ENCODE peak calls at places on chromosomes 13 and 19, in nine cellular contexts. X, H, N, A, S, R, Y, U and M are unnamed samples.

GRCh38 chr19:2477732-2478191 is 1.8 kb downstream of the GADD45B start:
- DNase-seq in X (peak), H (peak), N (no peak), A (no peak), S (no peak), R (peak), Y (no peak), U (peak), M (peak)

GRCh38 chr13:106561551-106562170 is 6.3 kb downstream of the ARGLU1 start:
- DNase-seq in X (no peak), H (no peak), N (no peak), A (no peak), S (no peak), R (peak), Y (no peak), U (no peak), M (no peak)

GRCh38 chr13:72931311-72931710 is 127.5 kb upstream of the KLF5 start:
- DNase-seq in X (no peak), H (no peak), N (no peak), A (no peak), S (no peak), R (no peak), Y (no peak), U (no peak), M (no peak)

GRCh38 chr19:40370997-40371801 is 18.8 kb downstream of the HIPK4 start:
- DNase-seq in X (no peak), H (no peak), N (no peak), A (no peak), S (no peak), R (no peak), Y (no peak), U (no peak), M (no peak)

GRCh38 chr19:48868196-48868886 is at the start of gene PLEKHA4:
- DNase-seq in X (peak), H (no peak), N (no peak), A (no peak), S (no peak), R (peak), Y (no peak), U (peak), M (peak)

GRCh38 chr13:39602614-39603366 is at the start of gene LHFPL6:
- DNase-seq in X (peak), H (peak), N (no peak), A (peak), S (peak), R (peak), Y (peak), U (peak), M (peak)

GRCh38 chr13:48653074-48654054 is at the start of gene CYSLTR2:
- DNase-seq in X (no peak), H (peak), N (peak), A (peak), S (peak), R (peak), Y (no peak), U (peak), M (no peak)

GRCh38 chr19:18629166-18630088 is 7.4 kb upstream of the KLHL26 start:
- DNase-seq in X (no peak), H (no peak), N (no peak), A (no peak), S (peak), R (no peak), Y (no peak), U (no peak), M (no peak)

GRCh38 chr13:41562083-41562482 is 104.7 kb downstream of the RGCC start:
- DNase-seq in X (peak), H (no peak), N (peak), A (no peak), S (no peak), R (peak), Y (peak), U (peak), M (peak)

GRCh38 chr13:101514695-101515275 is 62.3 kb downstream of the ITGBL1 start:
- DNase-seq in X (no peak), H (peak), N (peak), A (peak), S (peak), R (peak), Y (no peak), U (peak), M (peak)

GRCh38 chr13:105220063-105220462 is 1315.4 kb downstream of the EFNB2 start:
- DNase-seq in X (no peak), H (no peak), N (no peak), A (no peak), S (no peak), R (peak), Y (no peak), U (peak), M (no peak)

GRCh38 chr13:36212789-36213188 is 1.6 kb downstream of the SOHLH2 start:
- DNase-seq in X (no peak), H (no peak), N (no peak), A (peak), S (peak), R (no peak), Y (no peak), U (no peak), M (no peak)

GRCh38 chr13:111642156-111642767 is 321.8 kb downstream of the TEX29 start:
- DNase-seq in X (no peak), H (no peak), N (no peak), A (no peak), S (no peak), R (no peak), Y (no peak), U (no peak), M (no peak)

GRCh38 chr13:74077847-74078246 is 56.4 kb downstream of the KLF12 start:
- DNase-seq in X (no peak), H (no peak), N (no peak), A (no peak), S (no peak), R (peak), Y (no peak), U (peak), M (peak)

GRCh38 chr19:30669329-30670010 is 297.3 kb downstream of the ZNF536 start:
- DNase-seq in X (peak), H (peak), N (no peak), A (peak), S (peak), R (peak), Y (no peak), U (peak), M (peak)

GRCh38 chr19:47754206-47755064 is 9.1 kb downstream of the NOP53 start:
- DNase-seq in X (no peak), H (no peak), N (no peak), A (no peak), S (no peak), R (no peak), Y (no peak), U (no peak), M (no peak)